ENCODE peak calls at places on chromosomes 13 and 19, in four cellular contexts. K, V, P and L are unnamed samples.

GRCh38 chr19:29623726-29624488 is 17.8 kb downstream of the POP4 start:
- DNase-seq in K (no peak), V (no peak), P (no peak), L (no peak)

GRCh38 chr19:18118420-18119242 is 21.1 kb downstream of the MAST3 start:
- DNase-seq in K (no peak), V (no peak), P (no peak), L (no peak)

GRCh38 chr19:1774999-1775772 is 21.9 kb downstream of the ONECUT3 start:
- DNase-seq in K (no peak), V (no peak), P (peak), L (peak)

GRCh38 chr19:4007836-4008539 is 452 bp downstream of the PIAS4 start:
- DNase-seq in K (no peak), V (no peak), P (peak), L (no peak)

GRCh38 chr19:56720281-56720680 is 48.7 kb upstream of the ZNF835 start:
- DNase-seq in K (no peak), V (no peak), P (no peak), L (no peak)

GRCh38 chr19:8208119-8208709 is 956 bp upstream of the CERS4 start:
- DNase-seq in K (peak), V (no peak), P (no peak), L (no peak)

GRCh38 chr13:23870356-23871146 is 18.6 kb downstream of the MIPEP start:
- DNase-seq in K (no peak), V (no peak), P (no peak), L (no peak)

GRCh38 chr19:38733493-38734175 is 10.6 kb downstream of the CAPN12 start:
- DNase-seq in K (no peak), V (no peak), P (peak), L (no peak)

GRCh38 chr19:32581704-32582164 is 744 bp downstream of the PDCD5 start:
- DNase-seq in K (peak), V (no peak), P (peak), L (peak)

GRCh38 chr13:41590643-41591042 is 133.3 kb downstream of the RGCC start:
- DNase-seq in K (no peak), V (no peak), P (no peak), L (no peak)

GRCh38 chr13:76637651-76638111 is 248.5 kb downstream of the KCTD12 start:
- DNase-seq in K (no peak), V (no peak), P (peak), L (peak)

GRCh38 chr19:7391218-7391670 is 42.5 kb downstream of the ARHGEF18 start:
- DNase-seq in K (no peak), V (no peak), P (peak), L (peak)

GRCh38 chr13:43431279-43431678 is 355.5 kb downstream of the ENOX1 start:
- DNase-seq in K (no peak), V (no peak), P (no peak), L (no peak)

GRCh38 chr13:93260591-93260990 is 34.0 kb downstream of the GPC6 start:
- DNase-seq in K (no peak), V (no peak), P (peak), L (no peak)

GRCh38 chr13:114185182-114185971 is 6.3 kb downstream of the CFAP97D2 start:
- DNase-seq in K (no peak), V (no peak), P (no peak), L (no peak)